ENCODE peak calls at places on chromosomes 1 and 21, in four cellular contexts. N is H1, M is HepG2, T is K562. I is an unnamed sample. For H3K36me3, the result is how much of the 10 kb centered on the place peaks cover.

GRCh38 chr21:25934771-25935224 is 200.0 kb downstream of the GABPA start:
- DNase-seq in M (peak), N (no peak), T (no peak), I (peak)

GRCh38 chr1:108862017-108862610 is 5.2 kb upstream of the AKNAD1 start:
- DNase-seq in M (no peak), N (peak), T (no peak), I (no peak)

GRCh38 chr1:55580845-55581332 is 365.7 kb upstream of the USP24 start:
- DNase-seq in M (peak), N (no peak), T (no peak), I (no peak)

GRCh38 chr21:31908106-31909031 is 35.5 kb downstream of the HUNK start:
- DNase-seq in T (no peak), M (peak), N (peak), I (no peak)

GRCh38 chr1:15742339-15742801 is at the start of gene TMEM82:
- DNase-seq in M (no peak), T (no peak), N (peak), I (no peak)

GRCh38 chr1:93735722-93736121 is 54.1 kb upstream of the BCAR3 start:
- DNase-seq in T (no peak), M (no peak), N (no peak), I (no peak)

GRCh38 chr21:9780441-9780937 is 740.9 kb upstream of the TPTE start:
- DNase-seq in N (no peak), T (no peak), M (no peak), I (no peak)

GRCh38 chr1:2799811-2800663 is 1.5 kb downstream of the TTC34 start:
- DNase-seq in M (no peak), N (no peak), T (no peak), I (no peak)

GRCh38 chr1:152880907-152881306 is 2.8 kb downstream of the SMCP start:
- DNase-seq in M (no peak), T (no peak), N (no peak), I (no peak)

GRCh38 chr1:163794551-163794950 is 472.8 kb downstream of the NUF2 start:
- DNase-seq in M (no peak), N (no peak), T (no peak), I (no peak)

GRCh38 chr21:43733529-43734071 is 14.7 kb downstream of the PDXK start:
- DNase-seq in N (no peak), T (no peak), M (no peak), I (no peak)

GRCh38 chr1:38018864-38019343 is 6.4 kb downstream of the UTP11 start:
- DNase-seq in N (no peak), T (peak), M (peak), I (peak)

DNA sequence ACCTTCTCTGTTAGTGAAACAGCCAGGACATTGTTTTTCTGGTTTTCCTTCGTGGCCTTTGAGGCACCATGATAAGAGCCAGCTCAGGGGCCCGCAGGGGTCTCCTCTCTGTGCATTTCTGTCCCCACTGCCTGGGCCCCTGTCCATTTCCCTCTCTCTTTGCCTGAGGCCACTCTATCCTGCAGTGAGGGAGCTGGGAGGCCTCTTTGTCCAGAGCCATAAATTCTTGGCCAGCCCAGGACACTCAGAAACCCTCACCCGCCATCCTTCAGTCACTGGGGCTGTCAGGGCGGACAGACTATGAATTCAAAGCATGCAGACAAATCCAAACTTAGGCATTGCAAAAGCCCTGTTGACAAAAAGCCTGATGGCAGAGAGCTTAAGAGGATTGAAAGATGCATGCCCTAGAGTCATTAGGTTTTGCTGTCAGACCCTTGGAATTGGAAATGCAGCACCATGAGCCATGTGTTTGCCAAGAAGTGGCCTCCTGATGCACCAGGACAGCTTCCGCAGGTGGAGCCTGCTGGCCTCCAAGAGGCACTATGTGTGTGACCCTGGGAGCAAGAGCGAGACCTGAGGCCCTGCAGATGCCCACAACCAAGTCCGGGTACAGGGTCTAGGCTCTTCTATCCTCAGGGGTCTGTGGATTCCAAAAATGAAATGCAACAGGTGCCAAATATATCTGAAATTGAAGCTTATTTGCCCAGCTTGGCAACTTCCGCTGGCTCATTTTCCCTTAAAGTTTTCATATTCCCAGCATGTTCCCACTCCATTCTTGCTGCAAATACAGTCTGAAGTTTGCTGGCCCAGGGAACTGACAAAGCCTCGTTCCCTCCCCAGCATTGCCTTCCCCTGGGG is 178.0 kb downstream of the PGBD5 start:
- DNase-seq in M (no peak), N (no peak), T (no peak), I (no peak)
- TF ChIP-seq JUN in M (no peak), N (no peak), T (no peak), I (no peak)

GRCh38 chr1:10286244-10286643 is 75.9 kb downstream of the KIF1B start:
- DNase-seq in N (no peak), T (no peak), M (no peak), I (no peak)
- H3K36me3 ChIP-seq in N (under half), T (under half), M (under half), I (under half)

GRCh38 chr1:204836856-204837255 is 33.8 kb upstream of the NFASC start:
- DNase-seq in N (no peak), M (no peak), T (no peak), I (no peak)

GRCh38 chr1:204841316-204841715 is 29.3 kb upstream of the NFASC start:
- DNase-seq in M (no peak), T (no peak), N (no peak), I (no peak)

GRCh38 chr1:204834752-204835151 is 35.9 kb upstream of the NFASC start:
- DNase-seq in T (no peak), N (no peak), M (no peak), I (no peak)

GRCh38 chr1:204834329-204834728 is 36.3 kb upstream of the NFASC start:
- DNase-seq in T (no peak), M (no peak), N (no peak), I (no peak)

GRCh38 chr1:204837440-204838084 is 33.1 kb upstream of the NFASC start:
- DNase-seq in M (peak), T (peak), N (peak), I (peak)
- TF ChIP-seq JUN in M (no peak), T (no peak), N (no peak), I (no peak)

DNA sequence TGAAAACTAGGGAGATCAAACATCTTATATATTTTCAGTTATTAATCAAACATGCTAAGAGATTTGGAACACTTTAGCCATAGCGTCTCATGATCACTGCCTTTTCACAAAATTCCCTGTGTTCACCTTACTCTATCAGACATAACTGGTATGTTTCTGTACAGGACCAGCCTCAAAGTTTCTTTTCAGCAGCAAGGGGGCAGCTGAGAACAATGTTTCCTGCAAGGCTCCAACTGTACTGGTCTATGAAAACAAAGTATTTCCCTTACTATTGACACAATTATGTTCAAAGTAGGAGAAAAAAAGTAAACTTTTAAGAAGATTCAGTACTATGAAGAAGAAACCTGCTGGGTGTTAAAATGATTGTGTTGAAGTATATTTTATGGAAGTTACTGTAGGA is 98.5 kb downstream of the ATF6 start:
- DNase-seq in T (no peak), M (peak), N (no peak), I (peak)
- H3K36me3 ChIP-seq in T (under half), M (under half), N (under half), I (under half)

DNA sequence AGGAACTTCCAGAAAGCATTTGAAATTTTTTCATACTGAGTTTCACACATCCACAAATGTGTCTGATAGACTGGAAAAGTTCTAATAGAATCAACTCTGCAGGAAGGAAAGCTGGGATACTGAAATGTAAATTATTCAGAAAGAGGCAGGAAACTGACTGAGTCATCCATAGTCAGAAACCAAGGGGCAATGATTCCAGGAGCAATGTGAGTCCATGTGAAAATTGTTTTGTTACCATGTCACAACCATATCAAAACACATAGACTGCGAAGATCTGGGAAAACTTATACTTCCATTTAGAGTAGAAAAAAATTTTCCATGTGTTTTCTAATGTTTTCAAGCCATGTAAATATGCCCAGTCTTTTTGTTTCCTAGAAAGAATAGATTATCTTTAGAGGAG is 142.3 kb upstream of the TMPRSS15 start:
- DNase-seq in N (no peak), T (no peak), M (no peak), I (peak)
- TF ChIP-seq JUN in N (no peak), T (no peak), M (no peak), I (peak)

GRCh38 chr1:62281922-62282555 is 37.2 kb downstream of the KANK4 start:
- DNase-seq in M (no peak), T (no peak), N (no peak), I (no peak)
- H3K36me3 ChIP-seq in M (under half), T (under half), N (under half), I (under half)

I was measured in endothelial cell of umbilical vein.